ENCODE peak calls at places on chromosomes 1 and 21, in four cellular contexts. One of them, this sample, is unnamed.

GRCh38 chr1:21650400-21650799 is 18.8 kb downstream of the RAP1GAP start:
- DNase-seq in activated T-helper 1 cell treated with anti-CD3 and anti-CD28 coated beads, Interleukin-12 subunit alpha, Interleukin-12 subunit beta, Interleukin-2, Interleukin-4 antibody, amounts not matched to agents 30 ng/mL and 10 ng/mL and 1 ng/mL, durations not matched to agents 14 hours and 24 hours and 36 hours: no peak
- DNase-seq in Daoy: no peak
- DNase-seq in pulmonary artery endothelial cell: no peak
- DNase-seq in this sample: no peak

GRCh38 chr1:204782118-204782700 is 88.5 kb upstream of the NFASC start:
- DNase-seq in activated T-helper 1 cell treated with anti-CD3 and anti-CD28 coated beads, Interleukin-12 subunit alpha, Interleukin-12 subunit beta, Interleukin-2, Interleukin-4 antibody, amounts not matched to agents 30 ng/mL and 10 ng/mL and 1 ng/mL, durations not matched to agents 14 hours and 24 hours and 36 hours: no peak
- DNase-seq in Daoy: no peak
- DNase-seq in pulmonary artery endothelial cell: no peak
- DNase-seq in this sample: no peak

GRCh38 chr1:56295949-56296929 is 283.1 kb downstream of the PLPP3 start:
- DNase-seq in activated T-helper 1 cell treated with anti-CD3 and anti-CD28 coated beads, Interleukin-12 subunit alpha, Interleukin-12 subunit beta, Interleukin-2, Interleukin-4 antibody, amounts not matched to agents 30 ng/mL and 10 ng/mL and 1 ng/mL, durations not matched to agents 14 hours and 24 hours and 36 hours: no peak
- DNase-seq in Daoy: no peak
- DNase-seq in pulmonary artery endothelial cell: no peak
- DNase-seq in this sample: no peak

GRCh38 chr1:11502516-11502915 is 23.6 kb downstream of the DISP3 start:
- DNase-seq in activated T-helper 1 cell treated with anti-CD3 and anti-CD28 coated beads, Interleukin-12 subunit alpha, Interleukin-12 subunit beta, Interleukin-2, Interleukin-4 antibody, amounts not matched to agents 30 ng/mL and 10 ng/mL and 1 ng/mL, durations not matched to agents 14 hours and 24 hours and 36 hours: no peak
- DNase-seq in Daoy: no peak
- DNase-seq in pulmonary artery endothelial cell: no peak
- DNase-seq in this sample: no peak

GRCh38 chr1:55478742-55479141 is 263.6 kb upstream of the USP24 start:
- DNase-seq in activated T-helper 1 cell treated with anti-CD3 and anti-CD28 coated beads, Interleukin-12 subunit alpha, Interleukin-12 subunit beta, Interleukin-2, Interleukin-4 antibody, amounts not matched to agents 30 ng/mL and 10 ng/mL and 1 ng/mL, durations not matched to agents 14 hours and 24 hours and 36 hours: no peak
- DNase-seq in Daoy: no peak
- DNase-seq in pulmonary artery endothelial cell: peak
- DNase-seq in this sample: peak

GRCh38 chr1:194342484-194343262 is 1156.3 kb upstream of the B3GALT2 start:
- DNase-seq in activated T-helper 1 cell treated with anti-CD3 and anti-CD28 coated beads, Interleukin-12 subunit alpha, Interleukin-12 subunit beta, Interleukin-2, Interleukin-4 antibody, amounts not matched to agents 30 ng/mL and 10 ng/mL and 1 ng/mL, durations not matched to agents 14 hours and 24 hours and 36 hours: no peak
- DNase-seq in Daoy: no peak
- DNase-seq in pulmonary artery endothelial cell: no peak
- DNase-seq in this sample: peak

GRCh38 chr1:183023146-183023600 is at the start of gene LAMC1:
- DNase-seq in activated T-helper 1 cell treated with anti-CD3 and anti-CD28 coated beads, Interleukin-12 subunit alpha, Interleukin-12 subunit beta, Interleukin-2, Interleukin-4 antibody, amounts not matched to agents 30 ng/mL and 10 ng/mL and 1 ng/mL, durations not matched to agents 14 hours and 24 hours and 36 hours: no peak
- DNase-seq in Daoy: peak
- DNase-seq in pulmonary artery endothelial cell: peak
- DNase-seq in this sample: peak

GRCh38 chr1:118304722-118305344 is 119.8 kb upstream of the SPAG17 start:
- DNase-seq in activated T-helper 1 cell treated with anti-CD3 and anti-CD28 coated beads, Interleukin-12 subunit alpha, Interleukin-12 subunit beta, Interleukin-2, Interleukin-4 antibody, amounts not matched to agents 30 ng/mL and 10 ng/mL and 1 ng/mL, durations not matched to agents 14 hours and 24 hours and 36 hours: no peak
- DNase-seq in Daoy: peak
- DNase-seq in pulmonary artery endothelial cell: no peak
- DNase-seq in this sample: no peak

GRCh38 chr1:204506091-204506968 is 9.9 kb upstream of the MDM4 start:
- DNase-seq in activated T-helper 1 cell treated with anti-CD3 and anti-CD28 coated beads, Interleukin-12 subunit alpha, Interleukin-12 subunit beta, Interleukin-2, Interleukin-4 antibody, amounts not matched to agents 30 ng/mL and 10 ng/mL and 1 ng/mL, durations not matched to agents 14 hours and 24 hours and 36 hours: peak
- DNase-seq in Daoy: peak
- DNase-seq in pulmonary artery endothelial cell: peak
- DNase-seq in this sample: peak

GRCh38 chr1:97204468-97204867 is 482.9 kb downstream of the PTBP2 start:
- DNase-seq in activated T-helper 1 cell treated with anti-CD3 and anti-CD28 coated beads, Interleukin-12 subunit alpha, Interleukin-12 subunit beta, Interleukin-2, Interleukin-4 antibody, amounts not matched to agents 30 ng/mL and 10 ng/mL and 1 ng/mL, durations not matched to agents 14 hours and 24 hours and 36 hours: no peak
- DNase-seq in Daoy: peak
- DNase-seq in pulmonary artery endothelial cell: no peak
- DNase-seq in this sample: no peak

GRCh38 chr1:116403506-116404136 is 30.6 kb downstream of the ATP1A1 start:
- DNase-seq in activated T-helper 1 cell treated with anti-CD3 and anti-CD28 coated beads, Interleukin-12 subunit alpha, Interleukin-12 subunit beta, Interleukin-2, Interleukin-4 antibody, amounts not matched to agents 30 ng/mL and 10 ng/mL and 1 ng/mL, durations not matched to agents 14 hours and 24 hours and 36 hours: no peak
- DNase-seq in Daoy: no peak
- DNase-seq in pulmonary artery endothelial cell: no peak
- DNase-seq in this sample: no peak

GRCh38 chr1:2933431-2934172 is 87.7 kb upstream of the ACTRT2 start:
- DNase-seq in activated T-helper 1 cell treated with anti-CD3 and anti-CD28 coated beads, Interleukin-12 subunit alpha, Interleukin-12 subunit beta, Interleukin-2, Interleukin-4 antibody, amounts not matched to agents 30 ng/mL and 10 ng/mL and 1 ng/mL, durations not matched to agents 14 hours and 24 hours and 36 hours: no peak
- DNase-seq in Daoy: no peak
- DNase-seq in pulmonary artery endothelial cell: no peak
- DNase-seq in this sample: no peak

GRCh38 chr1:93616221-93616995 is 65.2 kb downstream of the BCAR3 start:
- DNase-seq in activated T-helper 1 cell treated with anti-CD3 and anti-CD28 coated beads, Interleukin-12 subunit alpha, Interleukin-12 subunit beta, Interleukin-2, Interleukin-4 antibody, amounts not matched to agents 30 ng/mL and 10 ng/mL and 1 ng/mL, durations not matched to agents 14 hours and 24 hours and 36 hours: no peak
- DNase-seq in Daoy: peak
- DNase-seq in pulmonary artery endothelial cell: no peak
- DNase-seq in this sample: no peak

GRCh38 chr1:11374079-11374747 is 101.2 kb downstream of the UBIAD1 start:
- DNase-seq in activated T-helper 1 cell treated with anti-CD3 and anti-CD28 coated beads, Interleukin-12 subunit alpha, Interleukin-12 subunit beta, Interleukin-2, Interleukin-4 antibody, amounts not matched to agents 30 ng/mL and 10 ng/mL and 1 ng/mL, durations not matched to agents 14 hours and 24 hours and 36 hours: no peak
- DNase-seq in Daoy: no peak
- DNase-seq in pulmonary artery endothelial cell: no peak
- DNase-seq in this sample: peak

GRCh38 chr1:232613752-232614381 is 16.1 kb downstream of the SIPA1L2 start:
- DNase-seq in activated T-helper 1 cell treated with anti-CD3 and anti-CD28 coated beads, Interleukin-12 subunit alpha, Interleukin-12 subunit beta, Interleukin-2, Interleukin-4 antibody, amounts not matched to agents 30 ng/mL and 10 ng/mL and 1 ng/mL, durations not matched to agents 14 hours and 24 hours and 36 hours: no peak
- DNase-seq in Daoy: peak
- DNase-seq in pulmonary artery endothelial cell: no peak
- DNase-seq in this sample: no peak

GRCh38 chr21:27519357-27519756 is 552.5 kb upstream of the ADAMTS5 start:
- DNase-seq in activated T-helper 1 cell treated with anti-CD3 and anti-CD28 coated beads, Interleukin-12 subunit alpha, Interleukin-12 subunit beta, Interleukin-2, Interleukin-4 antibody, amounts not matched to agents 30 ng/mL and 10 ng/mL and 1 ng/mL, durations not matched to agents 14 hours and 24 hours and 36 hours: no peak
- DNase-seq in Daoy: peak
- DNase-seq in pulmonary artery endothelial cell: no peak
- DNase-seq in this sample: no peak

GRCh38 chr1:115062542-115063004 is 26.7 kb downstream of the TSPAN2 start:
- DNase-seq in activated T-helper 1 cell treated with anti-CD3 and anti-CD28 coated beads, Interleukin-12 subunit alpha, Interleukin-12 subunit beta, Interleukin-2, Interleukin-4 antibody, amounts not matched to agents 30 ng/mL and 10 ng/mL and 1 ng/mL, durations not matched to agents 14 hours and 24 hours and 36 hours: peak
- DNase-seq in Daoy: peak
- DNase-seq in pulmonary artery endothelial cell: no peak
- DNase-seq in this sample: no peak

GRCh38 chr1:228996286-228996685 is 261.0 kb downstream of the RHOU start:
- DNase-seq in activated T-helper 1 cell treated with anti-CD3 and anti-CD28 coated beads, Interleukin-12 subunit alpha, Interleukin-12 subunit beta, Interleukin-2, Interleukin-4 antibody, amounts not matched to agents 30 ng/mL and 10 ng/mL and 1 ng/mL, durations not matched to agents 14 hours and 24 hours and 36 hours: no peak
- DNase-seq in Daoy: no peak
- DNase-seq in pulmonary artery endothelial cell: no peak
- DNase-seq in this sample: no peak

GRCh38 chr1:240312872-240313271 is 221.2 kb downstream of the FMN2 start:
- DNase-seq in activated T-helper 1 cell treated with anti-CD3 and anti-CD28 coated beads, Interleukin-12 subunit alpha, Interleukin-12 subunit beta, Interleukin-2, Interleukin-4 antibody, amounts not matched to agents 30 ng/mL and 10 ng/mL and 1 ng/mL, durations not matched to agents 14 hours and 24 hours and 36 hours: no peak
- DNase-seq in Daoy: peak
- DNase-seq in pulmonary artery endothelial cell: no peak
- DNase-seq in this sample: no peak

GRCh38 chr1:94322696-94323095 is 85.3 kb upstream of the ARHGAP29 start:
- DNase-seq in activated T-helper 1 cell treated with anti-CD3 and anti-CD28 coated beads, Interleukin-12 subunit alpha, Interleukin-12 subunit beta, Interleukin-2, Interleukin-4 antibody, amounts not matched to agents 30 ng/mL and 10 ng/mL and 1 ng/mL, durations not matched to agents 14 hours and 24 hours and 36 hours: no peak
- DNase-seq in Daoy: peak
- DNase-seq in pulmonary artery endothelial cell: no peak
- DNase-seq in this sample: no peak

GRCh38 chr1:16126738-16127515 is 28.9 kb downstream of the EPHA2 start:
- DNase-seq in activated T-helper 1 cell treated with anti-CD3 and anti-CD28 coated beads, Interleukin-12 subunit alpha, Interleukin-12 subunit beta, Interleukin-2, Interleukin-4 antibody, amounts not matched to agents 30 ng/mL and 10 ng/mL and 1 ng/mL, durations not matched to agents 14 hours and 24 hours and 36 hours: no peak
- DNase-seq in Daoy: no peak
- DNase-seq in pulmonary artery endothelial cell: no peak
- DNase-seq in this sample: no peak

GRCh38 chr1:9825101-9826074 is 1.6 kb upstream of the CLSTN1 start:
- DNase-seq in activated T-helper 1 cell treated with anti-CD3 and anti-CD28 coated beads, Interleukin-12 subunit alpha, Interleukin-12 subunit beta, Interleukin-2, Interleukin-4 antibody, amounts not matched to agents 30 ng/mL and 10 ng/mL and 1 ng/mL, durations not matched to agents 14 hours and 24 hours and 36 hours: peak
- DNase-seq in Daoy: peak
- DNase-seq in pulmonary artery endothelial cell: no peak
- DNase-seq in this sample: no peak

GRCh38 chr1:246930830-246931548 is 759 bp downstream of the AHCTF1 start:
- DNase-seq in activated T-helper 1 cell treated with anti-CD3 and anti-CD28 coated beads, Interleukin-12 subunit alpha, Interleukin-12 subunit beta, Interleukin-2, Interleukin-4 antibody, amounts not matched to agents 30 ng/mL and 10 ng/mL and 1 ng/mL, durations not matched to agents 14 hours and 24 hours and 36 hours: peak
- DNase-seq in Daoy: peak
- DNase-seq in pulmonary artery endothelial cell: peak
- DNase-seq in this sample: peak

GRCh38 chr1:90407737-90408136 is 309.4 kb downstream of the BARHL2 start:
- DNase-seq in activated T-helper 1 cell treated with anti-CD3 and anti-CD28 coated beads, Interleukin-12 subunit alpha, Interleukin-12 subunit beta, Interleukin-2, Interleukin-4 antibody, amounts not matched to agents 30 ng/mL and 10 ng/mL and 1 ng/mL, durations not matched to agents 14 hours and 24 hours and 36 hours: no peak
- DNase-seq in Daoy: no peak
- DNase-seq in pulmonary artery endothelial cell: no peak
- DNase-seq in this sample: no peak

GRCh38 chr1:86502721-86503430 is 34.1 kb downstream of the CLCA1 start:
- DNase-seq in activated T-helper 1 cell treated with anti-CD3 and anti-CD28 coated beads, Interleukin-12 subunit alpha, Interleukin-12 subunit beta, Interleukin-2, Interleukin-4 antibody, amounts not matched to agents 30 ng/mL and 10 ng/mL and 1 ng/mL, durations not matched to agents 14 hours and 24 hours and 36 hours: no peak
- DNase-seq in Daoy: peak
- DNase-seq in pulmonary artery endothelial cell: no peak
- DNase-seq in this sample: no peak

GRCh38 chr21:44350773-44351481 is 2.5 kb upstream of the TRPM2 start:
- DNase-seq in activated T-helper 1 cell treated with anti-CD3 and anti-CD28 coated beads, Interleukin-12 subunit alpha, Interleukin-12 subunit beta, Interleukin-2, Interleukin-4 antibody, amounts not matched to agents 30 ng/mL and 10 ng/mL and 1 ng/mL, durations not matched to agents 14 hours and 24 hours and 36 hours: no peak
- DNase-seq in Daoy: no peak
- DNase-seq in pulmonary artery endothelial cell: no peak
- DNase-seq in this sample: no peak

GRCh38 chr21:42975886-42976608 is 1.7 kb downstream of the PKNOX1 start:
- DNase-seq in activated T-helper 1 cell treated with anti-CD3 and anti-CD28 coated beads, Interleukin-12 subunit alpha, Interleukin-12 subunit beta, Interleukin-2, Interleukin-4 antibody, amounts not matched to agents 30 ng/mL and 10 ng/mL and 1 ng/mL, durations not matched to agents 14 hours and 24 hours and 36 hours: no peak
- DNase-seq in Daoy: no peak
- DNase-seq in pulmonary artery endothelial cell: no peak
- DNase-seq in this sample: no peak

GRCh38 chr1:8987881-8988617 is 38.2 kb downstream of the SLC2A7 start:
- DNase-seq in activated T-helper 1 cell treated with anti-CD3 and anti-CD28 coated beads, Interleukin-12 subunit alpha, Interleukin-12 subunit beta, Interleukin-2, Interleukin-4 antibody, amounts not matched to agents 30 ng/mL and 10 ng/mL and 1 ng/mL, durations not matched to agents 14 hours and 24 hours and 36 hours: peak
- DNase-seq in Daoy: peak
- DNase-seq in pulmonary artery endothelial cell: no peak
- DNase-seq in this sample: peak

GRCh38 chr1:198241553-198241952 is 84.8 kb downstream of the NEK7 start:
- DNase-seq in activated T-helper 1 cell treated with anti-CD3 and anti-CD28 coated beads, Interleukin-12 subunit alpha, Interleukin-12 subunit beta, Interleukin-2, Interleukin-4 antibody, amounts not matched to agents 30 ng/mL and 10 ng/mL and 1 ng/mL, durations not matched to agents 14 hours and 24 hours and 36 hours: no peak
- DNase-seq in Daoy: no peak
- DNase-seq in pulmonary artery endothelial cell: no peak
- DNase-seq in this sample: no peak

GRCh38 chr1:207848234-207848633 is 62.7 kb downstream of the CD34 start:
- DNase-seq in activated T-helper 1 cell treated with anti-CD3 and anti-CD28 coated beads, Interleukin-12 subunit alpha, Interleukin-12 subunit beta, Interleukin-2, Interleukin-4 antibody, amounts not matched to agents 30 ng/mL and 10 ng/mL and 1 ng/mL, durations not matched to agents 14 hours and 24 hours and 36 hours: no peak
- DNase-seq in Daoy: peak
- DNase-seq in pulmonary artery endothelial cell: peak
- DNase-seq in this sample: no peak

GRCh38 chr1:240611228-240611618 is 732 bp downstream of the GREM2 start:
- DNase-seq in activated T-helper 1 cell treated with anti-CD3 and anti-CD28 coated beads, Interleukin-12 subunit alpha, Interleukin-12 subunit beta, Interleukin-2, Interleukin-4 antibody, amounts not matched to agents 30 ng/mL and 10 ng/mL and 1 ng/mL, durations not matched to agents 14 hours and 24 hours and 36 hours: no peak
- DNase-seq in Daoy: no peak
- DNase-seq in pulmonary artery endothelial cell: no peak
- DNase-seq in this sample: no peak

GRCh38 chr1:147635342-147635741 is 35.0 kb downstream of the ACP6 start:
- DNase-seq in activated T-helper 1 cell treated with anti-CD3 and anti-CD28 coated beads, Interleukin-12 subunit alpha, Interleukin-12 subunit beta, Interleukin-2, Interleukin-4 antibody, amounts not matched to agents 30 ng/mL and 10 ng/mL and 1 ng/mL, durations not matched to agents 14 hours and 24 hours and 36 hours: no peak
- DNase-seq in Daoy: no peak
- DNase-seq in pulmonary artery endothelial cell: no peak
- DNase-seq in this sample: no peak

GRCh38 chr21:44527156-44527982 is 12.6 kb downstream of the KRTAP10-1 start:
- DNase-seq in activated T-helper 1 cell treated with anti-CD3 and anti-CD28 coated beads, Interleukin-12 subunit alpha, Interleukin-12 subunit beta, Interleukin-2, Interleukin-4 antibody, amounts not matched to agents 30 ng/mL and 10 ng/mL and 1 ng/mL, durations not matched to agents 14 hours and 24 hours and 36 hours: no peak
- DNase-seq in Daoy: no peak
- DNase-seq in pulmonary artery endothelial cell: no peak
- DNase-seq in this sample: no peak

GRCh38 chr1:41623736-41624135 is 139.3 kb upstream of the EDN2 start:
- DNase-seq in activated T-helper 1 cell treated with anti-CD3 and anti-CD28 coated beads, Interleukin-12 subunit alpha, Interleukin-12 subunit beta, Interleukin-2, Interleukin-4 antibody, amounts not matched to agents 30 ng/mL and 10 ng/mL and 1 ng/mL, durations not matched to agents 14 hours and 24 hours and 36 hours: no peak
- DNase-seq in Daoy: no peak
- DNase-seq in pulmonary artery endothelial cell: no peak
- DNase-seq in this sample: no peak

GRCh38 chr1:196449459-196449858 is 158.8 kb downstream of the KCNT2 start:
- DNase-seq in activated T-helper 1 cell treated with anti-CD3 and anti-CD28 coated beads, Interleukin-12 subunit alpha, Interleukin-12 subunit beta, Interleukin-2, Interleukin-4 antibody, amounts not matched to agents 30 ng/mL and 10 ng/mL and 1 ng/mL, durations not matched to agents 14 hours and 24 hours and 36 hours: no peak
- DNase-seq in Daoy: no peak
- DNase-seq in pulmonary artery endothelial cell: no peak
- DNase-seq in this sample: no peak

GRCh38 chr1:156664949-156665411 is 12.2 kb downstream of the NES start:
- DNase-seq in activated T-helper 1 cell treated with anti-CD3 and anti-CD28 coated beads, Interleukin-12 subunit alpha, Interleukin-12 subunit beta, Interleukin-2, Interleukin-4 antibody, amounts not matched to agents 30 ng/mL and 10 ng/mL and 1 ng/mL, durations not matched to agents 14 hours and 24 hours and 36 hours: no peak
- DNase-seq in Daoy: peak
- DNase-seq in pulmonary artery endothelial cell: no peak
- DNase-seq in this sample: no peak